ENCODE peak calls at places on chromosomes 5 and 9, in eight cellular contexts. O is T-helper 22 cell; F is HuH-7; Q is Ammon's horn; R is fibroblast of pulmonary artery; L is fibroblast of the conjunctiva; E is stimulated activated naive CD4-positive, alpha-beta T cell; D is CD8-positive, alpha-beta T cell. X is an unnamed sample.

GRCh38 chr9:99922711-99923030 is 16.2 kb downstream of the STX17 start:
- DNase-seq in O (no peak), F (no peak), Q (no peak), R (no peak), L (no peak), E (no peak), D (no peak), X (no peak)

GRCh38 chr5:159609359-159609758 is 279.1 kb upstream of the IL12B start:
- DNase-seq in O (no peak), F (no peak), Q (no peak), R (peak), L (no peak), E (no peak), D (no peak), X (no peak)

GRCh38 chr9:123637940-123638634 is 282.1 kb downstream of the CRB2 start:
- DNase-seq in O (no peak), F (no peak), Q (no peak), R (no peak), L (no peak), E (no peak), D (peak), X (peak)

GRCh38 chr5:75040973-75041372 is 11.4 kb downstream of the GCNT4 start:
- DNase-seq in O (no peak), F (no peak), Q (no peak), R (peak), L (no peak), E (no peak), D (no peak), X (peak)

GRCh38 chr5:135615581-135616260 is 36.9 kb upstream of the CXCL14 start:
- DNase-seq in O (no peak), F (no peak), Q (no peak), R (peak), L (no peak), E (no peak), D (no peak), X (no peak)

GRCh38 chr9:35508069-35508468 is 18.2 kb downstream of the RUSC2 start:
- DNase-seq in O (no peak), F (no peak), Q (no peak), R (no peak), L (no peak), E (no peak), D (no peak), X (no peak)

GRCh38 chr9:104009853-104010252 is 84.3 kb upstream of the SMC2 start:
- DNase-seq in O (no peak), F (no peak), Q (no peak), R (peak), L (no peak), E (no peak), D (no peak), X (no peak)

GRCh38 chr9:2262809-2263510 is 247.8 kb downstream of the SMARCA2 start:
- DNase-seq in O (no peak), F (no peak), Q (no peak), R (no peak), L (no peak), E (no peak), D (no peak), X (no peak)

GRCh38 chr9:88052446-88052845 is 78.1 kb upstream of the CDK20 start:
- DNase-seq in O (no peak), F (no peak), Q (no peak), R (no peak), L (no peak), E (no peak), D (no peak), X (no peak)

GRCh38 chr9:128396970-128397613 is 23.6 kb upstream of the CERCAM start:
- DNase-seq in O (no peak), F (no peak), Q (peak), R (no peak), L (no peak), E (no peak), D (no peak), X (no peak)

GRCh38 chr5:10719965-10720364 is 41.1 kb downstream of the DAP start:
- DNase-seq in O (no peak), F (no peak), Q (no peak), R (peak), L (peak), E (no peak), D (no peak), X (peak)